ENCODE peak calls at places on chromosomes 5 and 9, in six cellular contexts. P, R, L, X, J and Y are unnamed samples.

GRCh38 chr5:7488734-7489133 is 92.8 kb downstream of the ADCY2 start:
- DNase-seq in P (no peak), R (no peak), L (no peak), X (no peak), J (no peak), Y (no peak)

GRCh38 chr5:4676934-4677333 is 463.2 kb upstream of the ADAMTS16 start:
- DNase-seq in P (no peak), R (no peak), L (no peak), X (no peak), J (no peak), Y (no peak)

GRCh38 chr9:112351184-112351583 is 17.8 kb upstream of the PTBP3 start:
- DNase-seq in P (no peak), R (no peak), L (no peak), X (no peak), J (no peak), Y (no peak)

GRCh38 chr5:149640350-149640999 is 59.2 kb downstream of the ARHGEF37 start:
- DNase-seq in P (no peak), R (no peak), L (no peak), X (no peak), J (no peak), Y (no peak)

GRCh38 chr5:119022017-119022745 is 33.8 kb upstream of the DTWD2 start:
- DNase-seq in P (peak), R (peak), L (no peak), X (no peak), J (no peak), Y (peak)

GRCh38 chr5:35656721-35657120 is 39.1 kb downstream of the SPEF2 start:
- DNase-seq in P (peak), R (peak), L (no peak), X (peak), J (no peak), Y (peak)

GRCh38 chr9:113468716-113469448 is 5.4 kb downstream of the RGS3 start:
- DNase-seq in P (no peak), R (no peak), L (no peak), X (no peak), J (peak), Y (no peak)

GRCh38 chr5:8908055-8908683 is 637.7 kb downstream of the SEMA5A start:
- DNase-seq in P (peak), R (peak), L (peak), X (peak), J (peak), Y (peak)

GRCh38 chr5:45038366-45038987 is 229.7 kb downstream of the MRPS30 start:
- DNase-seq in P (peak), R (peak), L (peak), X (no peak), J (no peak), Y (peak)

GRCh38 chr5:172870261-172870806 is 36.3 kb downstream of the ERGIC1 start:
- DNase-seq in P (peak), R (no peak), L (no peak), X (no peak), J (no peak), Y (peak)

GRCh38 chr5:139403418-139403786 is 487 bp downstream of the SPATA24 start:
- DNase-seq in P (no peak), R (no peak), L (no peak), X (no peak), J (no peak), Y (no peak)

GRCh38 chr5:172717481-172718195 is 53.4 kb downstream of the DUSP1 start:
- DNase-seq in P (no peak), R (no peak), L (no peak), X (no peak), J (no peak), Y (no peak)

GRCh38 chr5:37875051-37875787 is 35.4 kb upstream of the GDNF start:
- DNase-seq in P (peak), R (peak), L (no peak), X (no peak), J (no peak), Y (peak)

GRCh38 chr5:162641142-162641813 is 573.7 kb downstream of the GABRG2 start:
- DNase-seq in P (no peak), R (peak), L (no peak), X (no peak), J (no peak), Y (no peak)

GRCh38 chr9:118651511-118651910 is 717.7 kb downstream of the BRINP1 start:
- DNase-seq in P (no peak), R (no peak), L (no peak), X (no peak), J (no peak), Y (no peak)

GRCh38 chr5:157431544-157432200 is 28.3 kb upstream of the NIPAL4 start:
- DNase-seq in P (peak), R (peak), L (peak), X (no peak), J (no peak), Y (peak)

GRCh38 chr9:89106224-89106851 is 72.3 kb downstream of the SHC3 start:
- DNase-seq in P (no peak), R (no peak), L (no peak), X (no peak), J (no peak), Y (no peak)

GRCh38 chr5:126516133-126516532 is 78.9 kb downstream of the ALDH7A1 start:
- DNase-seq in P (peak), R (no peak), L (no peak), X (no peak), J (no peak), Y (no peak)

GRCh38 chr5:126516852-126517251 is 78.2 kb downstream of the ALDH7A1 start:
- DNase-seq in P (peak), R (no peak), L (no peak), X (no peak), J (no peak), Y (no peak)

GRCh38 chr5:126521130-126521529 is 73.9 kb downstream of the ALDH7A1 start:
- DNase-seq in P (no peak), R (no peak), L (no peak), X (no peak), J (peak), Y (no peak)

GRCh38 chr5:126520593-126520953 is 74.4 kb downstream of the ALDH7A1 start:
- DNase-seq in P (no peak), R (no peak), L (no peak), X (no peak), J (no peak), Y (no peak)

GRCh38 chr5:126519637-126520592 is 75.1 kb downstream of the ALDH7A1 start:
- DNase-seq in P (peak), R (no peak), L (no peak), X (no peak), J (peak), Y (peak)
- H3K4me2 ChIP-seq in P (peak), R (no peak), L (no peak), X (no peak), J (no peak), Y (peak)

GRCh38 chr5:176133289-176133870 is 104.8 kb upstream of the SIMC1 start:
- DNase-seq in P (no peak), R (peak), L (no peak), X (peak), J (peak), Y (no peak)

GRCh38 chr5:176134529-176135223 is 103.5 kb upstream of the SIMC1 start:
- DNase-seq in P (no peak), R (no peak), L (no peak), X (no peak), J (peak), Y (no peak)

GRCh38 chr5:176131771-176132170 is 106.5 kb upstream of the SIMC1 start:
- DNase-seq in P (no peak), R (no peak), L (no peak), X (no peak), J (no peak), Y (no peak)

GRCh38 chr5:176132471-176133288 is 105.5 kb upstream of the SIMC1 start:
- DNase-seq in P (no peak), R (no peak), L (no peak), X (no peak), J (peak), Y (no peak)

GRCh38 chr5:176133877-176134276 is 104.3 kb upstream of the SIMC1 start:
- DNase-seq in P (no peak), R (no peak), L (no peak), X (no peak), J (peak), Y (no peak)
- H3K23ac ChIP-seq in P (no peak), R (no peak), L (no peak), X (no peak), J (no peak), Y (no peak)

GRCh38 chr5:91941590-91941989 is 558.5 kb upstream of the ARRDC3 start:
- DNase-seq in P (no peak), R (no peak), L (no peak), X (no peak), J (no peak), Y (peak)
- H2BK15ac ChIP-seq in P (no peak), R (no peak), L (no peak), X (no peak), J (no peak), Y (no peak)

DNA sequence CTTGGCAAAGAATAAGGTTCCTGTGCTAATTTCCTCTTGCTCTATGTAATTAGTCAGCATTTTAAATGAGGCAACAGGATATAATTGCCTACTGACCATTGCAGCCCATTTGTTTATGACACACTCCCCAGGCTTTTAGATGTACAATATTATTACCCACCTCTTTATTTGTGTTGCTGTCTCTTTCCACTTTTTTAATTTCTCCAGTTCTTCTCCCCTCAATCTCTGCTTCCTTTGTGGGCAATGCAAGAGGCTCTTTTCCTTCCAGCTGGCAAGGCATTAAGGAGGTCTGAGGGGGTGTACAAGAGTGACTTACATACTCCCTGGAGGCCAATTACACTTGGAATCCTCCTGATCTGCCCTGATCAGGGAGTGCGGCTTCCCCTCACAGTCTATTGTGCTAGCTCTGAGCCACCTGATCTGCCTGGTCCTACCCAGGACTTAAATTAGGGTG is 418.8 kb downstream of the NR2F1-AS1 start:
- DNase-seq in P (no peak), R (peak), L (peak), X (no peak), J (no peak), Y (peak)
- H3K4me2 ChIP-seq in P (peak), R (no peak), L (no peak), X (no peak), J (no peak), Y (no peak)

GRCh38 chr9:77585335-77585786 is 62.8 kb downstream of the GNA14 start:
- DNase-seq in P (no peak), R (peak), L (no peak), X (peak), J (no peak), Y (no peak)
- H3K23ac ChIP-seq in P (no peak), R (no peak), L (no peak), X (no peak), J (no peak), Y (no peak)